ENCODE peak calls at places on chromosomes 3 and 15, in five cellular contexts. One of them, this sample, is unnamed.

GRCh38 chr3:57446318-57446841 is 97.8 kb downstream of the DNAH12 start:
- DNase-seq in stimulated activated CD4-positive, alpha-beta T cell treated with anti-CD3 and anti-CD28 coated beads, Interleukin-1b, Interleukin-23, amount 100 ng/mL, for 48 hours: no peak
- DNase-seq in H54: no peak
- DNase-seq in nephron progenitor cell: no peak
- DNase-seq in brain microvascular endothelial cell: peak
- DNase-seq in this sample: no peak

GRCh38 chr15:82064824-82065223 is 19.0 kb upstream of the MEX3B start:
- DNase-seq in stimulated activated CD4-positive, alpha-beta T cell treated with anti-CD3 and anti-CD28 coated beads, Interleukin-1b, Interleukin-23, amount 100 ng/mL, for 48 hours: no peak
- DNase-seq in H54: no peak
- DNase-seq in nephron progenitor cell: no peak
- DNase-seq in brain microvascular endothelial cell: peak
- DNase-seq in this sample: no peak

GRCh38 chr15:38186505-38186904 is 66.1 kb upstream of the SPRED1 start:
- DNase-seq in stimulated activated CD4-positive, alpha-beta T cell treated with anti-CD3 and anti-CD28 coated beads, Interleukin-1b, Interleukin-23, amount 100 ng/mL, for 48 hours: no peak
- DNase-seq in H54: no peak
- DNase-seq in nephron progenitor cell: no peak
- DNase-seq in brain microvascular endothelial cell: no peak
- DNase-seq in this sample: no peak

GRCh38 chr3:11438636-11439035 is 166.4 kb downstream of the ATG7 start:
- DNase-seq in stimulated activated CD4-positive, alpha-beta T cell treated with anti-CD3 and anti-CD28 coated beads, Interleukin-1b, Interleukin-23, amount 100 ng/mL, for 48 hours: no peak
- DNase-seq in H54: no peak
- DNase-seq in nephron progenitor cell: no peak
- DNase-seq in brain microvascular endothelial cell: peak
- DNase-seq in this sample: no peak

GRCh38 chr3:32522682-32523081 is 20.0 kb upstream of the CMTM6 start:
- DNase-seq in stimulated activated CD4-positive, alpha-beta T cell treated with anti-CD3 and anti-CD28 coated beads, Interleukin-1b, Interleukin-23, amount 100 ng/mL, for 48 hours: no peak
- DNase-seq in H54: no peak
- DNase-seq in nephron progenitor cell: no peak
- DNase-seq in brain microvascular endothelial cell: no peak
- DNase-seq in this sample: no peak

GRCh38 chr15:58407366-58407765 is 24.4 kb upstream of the LIPC start:
- DNase-seq in stimulated activated CD4-positive, alpha-beta T cell treated with anti-CD3 and anti-CD28 coated beads, Interleukin-1b, Interleukin-23, amount 100 ng/mL, for 48 hours: no peak
- DNase-seq in H54: no peak
- DNase-seq in nephron progenitor cell: no peak
- DNase-seq in brain microvascular endothelial cell: no peak
- DNase-seq in this sample: no peak

GRCh38 chr3:155282416-155283091 is 10.9 kb downstream of the STRIT1 start:
- DNase-seq in stimulated activated CD4-positive, alpha-beta T cell treated with anti-CD3 and anti-CD28 coated beads, Interleukin-1b, Interleukin-23, amount 100 ng/mL, for 48 hours: no peak
- DNase-seq in H54: no peak
- DNase-seq in nephron progenitor cell: no peak
- DNase-seq in brain microvascular endothelial cell: peak
- DNase-seq in this sample: no peak

GRCh38 chr3:29758108-29759020 is 477.5 kb downstream of the RBMS3 start:
- DNase-seq in stimulated activated CD4-positive, alpha-beta T cell treated with anti-CD3 and anti-CD28 coated beads, Interleukin-1b, Interleukin-23, amount 100 ng/mL, for 48 hours: no peak
- DNase-seq in H54: no peak
- DNase-seq in nephron progenitor cell: no peak
- DNase-seq in brain microvascular endothelial cell: no peak
- DNase-seq in this sample: no peak

GRCh38 chr15:37218351-37218916 is 118.1 kb upstream of the MEIS2 start:
- DNase-seq in stimulated activated CD4-positive, alpha-beta T cell treated with anti-CD3 and anti-CD28 coated beads, Interleukin-1b, Interleukin-23, amount 100 ng/mL, for 48 hours: no peak
- DNase-seq in H54: no peak
- DNase-seq in nephron progenitor cell: no peak
- DNase-seq in brain microvascular endothelial cell: no peak
- DNase-seq in this sample: no peak

GRCh38 chr3:177777699-177778098 is 580.4 kb upstream of the TBL1XR1 start:
- DNase-seq in stimulated activated CD4-positive, alpha-beta T cell treated with anti-CD3 and anti-CD28 coated beads, Interleukin-1b, Interleukin-23, amount 100 ng/mL, for 48 hours: peak
- DNase-seq in H54: no peak
- DNase-seq in nephron progenitor cell: peak
- DNase-seq in brain microvascular endothelial cell: peak
- DNase-seq in this sample: peak

GRCh38 chr15:22873204-22873701 is 34.8 kb downstream of the NIPA2 start:
- DNase-seq in stimulated activated CD4-positive, alpha-beta T cell treated with anti-CD3 and anti-CD28 coated beads, Interleukin-1b, Interleukin-23, amount 100 ng/mL, for 48 hours: no peak
- DNase-seq in H54: peak
- DNase-seq in nephron progenitor cell: peak
- DNase-seq in brain microvascular endothelial cell: peak
- DNase-seq in this sample: peak

GRCh38 chr3:56131976-56132590 is 336.2 kb downstream of the ERC2 start:
- DNase-seq in stimulated activated CD4-positive, alpha-beta T cell treated with anti-CD3 and anti-CD28 coated beads, Interleukin-1b, Interleukin-23, amount 100 ng/mL, for 48 hours: peak
- DNase-seq in H54: peak
- DNase-seq in nephron progenitor cell: no peak
- DNase-seq in brain microvascular endothelial cell: peak
- DNase-seq in this sample: no peak

GRCh38 chr3:63067999-63068645 is 192.9 kb upstream of the CADPS start:
- DNase-seq in stimulated activated CD4-positive, alpha-beta T cell treated with anti-CD3 and anti-CD28 coated beads, Interleukin-1b, Interleukin-23, amount 100 ng/mL, for 48 hours: no peak
- DNase-seq in H54: no peak
- DNase-seq in nephron progenitor cell: peak
- DNase-seq in brain microvascular endothelial cell: peak
- DNase-seq in this sample: peak

GRCh38 chr15:73771380-73772095 is 18.4 kb upstream of the INSYN1 start:
- DNase-seq in stimulated activated CD4-positive, alpha-beta T cell treated with anti-CD3 and anti-CD28 coated beads, Interleukin-1b, Interleukin-23, amount 100 ng/mL, for 48 hours: no peak
- DNase-seq in H54: no peak
- DNase-seq in nephron progenitor cell: no peak
- DNase-seq in brain microvascular endothelial cell: no peak
- DNase-seq in this sample: peak

GRCh38 chr15:64344651-64345262 is 11.2 kb downstream of the CSNK1G1 start:
- DNase-seq in stimulated activated CD4-positive, alpha-beta T cell treated with anti-CD3 and anti-CD28 coated beads, Interleukin-1b, Interleukin-23, amount 100 ng/mL, for 48 hours: no peak
- DNase-seq in H54: no peak
- DNase-seq in nephron progenitor cell: no peak
- DNase-seq in brain microvascular endothelial cell: no peak
- DNase-seq in this sample: no peak

GRCh38 chr3:10489746-10490483 is 15.5 kb downstream of the ATP2B2 start:
- DNase-seq in stimulated activated CD4-positive, alpha-beta T cell treated with anti-CD3 and anti-CD28 coated beads, Interleukin-1b, Interleukin-23, amount 100 ng/mL, for 48 hours: no peak
- DNase-seq in H54: no peak
- DNase-seq in nephron progenitor cell: no peak
- DNase-seq in brain microvascular endothelial cell: no peak
- DNase-seq in this sample: no peak

GRCh38 chr3:39038165-39038564 is 13.6 kb downstream of the SCN11A start:
- DNase-seq in stimulated activated CD4-positive, alpha-beta T cell treated with anti-CD3 and anti-CD28 coated beads, Interleukin-1b, Interleukin-23, amount 100 ng/mL, for 48 hours: no peak
- DNase-seq in H54: no peak
- DNase-seq in nephron progenitor cell: no peak
- DNase-seq in brain microvascular endothelial cell: peak
- DNase-seq in this sample: no peak

GRCh38 chr3:194984624-194985023 is 286.3 kb downstream of the XXYLT1 start:
- DNase-seq in stimulated activated CD4-positive, alpha-beta T cell treated with anti-CD3 and anti-CD28 coated beads, Interleukin-1b, Interleukin-23, amount 100 ng/mL, for 48 hours: no peak
- DNase-seq in H54: no peak
- DNase-seq in nephron progenitor cell: no peak
- DNase-seq in brain microvascular endothelial cell: no peak
- DNase-seq in this sample: no peak

GRCh38 chr15:48190932-48191573 is 412 bp upstream of the CTXN2 start:
- DNase-seq in stimulated activated CD4-positive, alpha-beta T cell treated with anti-CD3 and anti-CD28 coated beads, Interleukin-1b, Interleukin-23, amount 100 ng/mL, for 48 hours: peak
- DNase-seq in H54: peak
- DNase-seq in nephron progenitor cell: peak
- DNase-seq in brain microvascular endothelial cell: peak
- DNase-seq in this sample: peak

GRCh38 chr3:177199206-177199765 is 2.0 kb upstream of the TBL1XR1 start:
- DNase-seq in stimulated activated CD4-positive, alpha-beta T cell treated with anti-CD3 and anti-CD28 coated beads, Interleukin-1b, Interleukin-23, amount 100 ng/mL, for 48 hours: no peak
- DNase-seq in H54: no peak
- DNase-seq in nephron progenitor cell: no peak
- DNase-seq in brain microvascular endothelial cell: no peak
- DNase-seq in this sample: peak

GRCh38 chr3:66376568-66376967 is 124.3 kb downstream of the LRIG1 start:
- DNase-seq in stimulated activated CD4-positive, alpha-beta T cell treated with anti-CD3 and anti-CD28 coated beads, Interleukin-1b, Interleukin-23, amount 100 ng/mL, for 48 hours: no peak
- DNase-seq in H54: peak
- DNase-seq in nephron progenitor cell: no peak
- DNase-seq in brain microvascular endothelial cell: peak
- DNase-seq in this sample: no peak

GRCh38 chr3:169528289-169528688 is 135.2 kb downstream of the MECOM start:
- DNase-seq in stimulated activated CD4-positive, alpha-beta T cell treated with anti-CD3 and anti-CD28 coated beads, Interleukin-1b, Interleukin-23, amount 100 ng/mL, for 48 hours: no peak
- DNase-seq in H54: no peak
- DNase-seq in nephron progenitor cell: no peak
- DNase-seq in brain microvascular endothelial cell: no peak
- DNase-seq in this sample: no peak

GRCh38 chr15:39426552-39427532 is 154.0 kb upstream of the THBS1 start:
- DNase-seq in stimulated activated CD4-positive, alpha-beta T cell treated with anti-CD3 and anti-CD28 coated beads, Interleukin-1b, Interleukin-23, amount 100 ng/mL, for 48 hours: peak
- DNase-seq in H54: peak
- DNase-seq in nephron progenitor cell: no peak
- DNase-seq in brain microvascular endothelial cell: peak
- DNase-seq in this sample: no peak

GRCh38 chr3:87691109-87691508 is 367.7 kb downstream of the CGGBP1 start:
- DNase-seq in stimulated activated CD4-positive, alpha-beta T cell treated with anti-CD3 and anti-CD28 coated beads, Interleukin-1b, Interleukin-23, amount 100 ng/mL, for 48 hours: no peak
- DNase-seq in H54: no peak
- DNase-seq in nephron progenitor cell: no peak
- DNase-seq in brain microvascular endothelial cell: peak
- DNase-seq in this sample: no peak

GRCh38 chr3:156751461-156752025 is 74.6 kb upstream of the LEKR1 start:
- DNase-seq in stimulated activated CD4-positive, alpha-beta T cell treated with anti-CD3 and anti-CD28 coated beads, Interleukin-1b, Interleukin-23, amount 100 ng/mL, for 48 hours: no peak
- DNase-seq in H54: peak
- DNase-seq in nephron progenitor cell: peak
- DNase-seq in brain microvascular endothelial cell: peak
- DNase-seq in this sample: peak